ENCODE peak calls at places on chromosomes 4 and X, in nine cellular contexts. U is OCI-LY7, V is HCT116, Z is PC-3, K is neural progenitor cell, L is hepatocyte, A is GM23248, D is MM.1S, S is SK-N-SH. J is an unnamed sample.

GRCh38 chrX:153853902-153854267 is 23.5 kb upstream of the PDZD4 start:
- DNase-seq in U (no peak), V (no peak), Z (no peak), K (no peak), L (no peak), A (no peak), D (no peak), S (no peak), J (no peak)

GRCh38 chr4:172515266-172515879 is 653.2 kb upstream of the GALNT7 start:
- DNase-seq in U (no peak), V (no peak), Z (no peak), K (peak), L (peak), A (no peak), D (no peak), S (no peak), J (peak)

GRCh38 chr4:140137654-140138053 is 16.3 kb downstream of the MAML3 start:
- DNase-seq in U (no peak), V (no peak), Z (peak), K (no peak), L (peak), A (peak), D (no peak), S (no peak), J (peak)

GRCh38 chrX:119512145-119512800 is 44.0 kb downstream of the SLC25A5 start:
- DNase-seq in U (peak), V (peak), Z (peak), K (peak), L (peak), A (peak), D (peak), S (peak), J (peak)

GRCh38 chr4:121380448-121381147 is at the start of gene QRFPR:
- DNase-seq in U (no peak), V (no peak), Z (no peak), K (peak), L (peak), A (peak), D (peak), S (peak), J (peak)

GRCh38 chr4:52617467-52618017 is 41.6 kb downstream of the USP46 start:
- DNase-seq in U (no peak), V (no peak), Z (no peak), K (no peak), L (no peak), A (no peak), D (no peak), S (no peak), J (no peak)

GRCh38 chrX:19579485-19579884 is 64.2 kb upstream of the MAP3K15 start:
- DNase-seq in U (no peak), V (no peak), Z (peak), K (no peak), L (no peak), A (peak), D (no peak), S (no peak), J (no peak)

GRCh38 chrX:150572206-150572605 is 3.8 kb downstream of the MTM1 start:
- DNase-seq in U (no peak), V (no peak), Z (peak), K (no peak), L (no peak), A (peak), D (no peak), S (no peak), J (no peak)

GRCh38 chrX:45505214-45505613 is 304.5 kb upstream of the DIPK2B start:
- DNase-seq in U (no peak), V (no peak), Z (peak), K (no peak), L (no peak), A (peak), D (no peak), S (no peak), J (no peak)

GRCh38 chrX:103585421-103586313 is at the start of gene TCEAL4:
- DNase-seq in U (peak), V (no peak), Z (peak), K (peak), L (peak), A (peak), D (peak), S (peak), J (peak)

GRCh38 chr4:151484396-151485102 is 75.6 kb downstream of the FHIP1A start:
- DNase-seq in U (no peak), V (peak), Z (peak), K (peak), L (peak), A (peak), D (no peak), S (no peak), J (peak)

GRCh38 chrX:132716006-132716405 is 227.2 kb upstream of the MBNL3 start:
- DNase-seq in U (no peak), V (no peak), Z (peak), K (peak), L (no peak), A (peak), D (no peak), S (peak), J (peak)

GRCh38 chr4:118282692-118283091 is 70.1 kb downstream of the PRSS12 start:
- DNase-seq in U (no peak), V (no peak), Z (peak), K (no peak), L (no peak), A (peak), D (no peak), S (no peak), J (no peak)

GRCh38 chr4:51885371-51885770 is 42.4 kb downstream of the DCUN1D4 start:
- DNase-seq in U (peak), V (peak), Z (peak), K (peak), L (peak), A (peak), D (no peak), S (peak), J (peak)

GRCh38 chr4:88958080-88958479 is 98.9 kb downstream of the FAM13A start:
- DNase-seq in U (no peak), V (no peak), Z (no peak), K (no peak), L (no peak), A (no peak), D (no peak), S (no peak), J (peak)

GRCh38 chr4:153276966-153277365 is 67.5 kb upstream of the MND1 start:
- DNase-seq in U (peak), V (no peak), Z (no peak), K (no peak), L (no peak), A (no peak), D (no peak), S (no peak), J (no peak)

GRCh38 chr4:30768278-30768677 is 48.1 kb downstream of the PCDH7 start:
- DNase-seq in U (no peak), V (no peak), Z (no peak), K (no peak), L (no peak), A (no peak), D (no peak), S (no peak), J (no peak)

GRCh38 chr4:182778222-182778982 is 138.8 kb downstream of the DCTD start:
- DNase-seq in U (no peak), V (no peak), Z (peak), K (no peak), L (no peak), A (no peak), D (no peak), S (no peak), J (no peak)

GRCh38 chr4:26648260-26648659 is 64.4 kb downstream of the TBC1D19 start:
- DNase-seq in U (no peak), V (no peak), Z (peak), K (no peak), L (no peak), A (no peak), D (no peak), S (no peak), J (peak)

GRCh38 chrX:107716816-107717700 is 58.5 kb downstream of the TSC22D3 start:
- DNase-seq in U (peak), V (peak), Z (peak), K (peak), L (peak), A (peak), D (peak), S (peak), J (peak)

GRCh38 chr4:46586566-46586965 is 196.6 kb upstream of the GABRA2 start:
- DNase-seq in U (no peak), V (no peak), Z (no peak), K (peak), L (no peak), A (no peak), D (no peak), S (no peak), J (peak)

GRCh38 chrX:124573458-124573857 is 227.1 kb downstream of the SH2D1A start:
- DNase-seq in U (no peak), V (no peak), Z (peak), K (no peak), L (no peak), A (peak), D (no peak), S (no peak), J (no peak)

GRCh38 chrX:12497832-12498591 is 293.2 kb upstream of the PRPS2 start:
- DNase-seq in U (peak), V (no peak), Z (peak), K (peak), L (peak), A (no peak), D (no peak), S (peak), J (peak)

GRCh38 chrX:86148024-86148511 is at the start of gene DACH2:
- DNase-seq in U (no peak), V (no peak), Z (peak), K (peak), L (peak), A (peak), D (peak), S (peak), J (peak)

GRCh38 chrX:6505960-6506359 is 29.0 kb downstream of the VCX3A start:
- DNase-seq in U (no peak), V (no peak), Z (no peak), K (peak), L (no peak), A (no peak), D (no peak), S (no peak), J (no peak)

GRCh38 chr4:111136438-111136837 is 513.6 kb upstream of the PITX2 start:
- DNase-seq in U (no peak), V (peak), Z (peak), K (peak), L (no peak), A (peak), D (no peak), S (no peak), J (peak)

GRCh38 chrX:1283750-1284149 is 15.1 kb downstream of the CSF2RA start:
- DNase-seq in U (no peak), V (no peak), Z (no peak), K (no peak), L (no peak), A (no peak), D (no peak), S (no peak), J (peak)

GRCh38 chrX:155612312-155613224 is at the start of gene TMLHE:
- DNase-seq in U (peak), V (peak), Z (no peak), K (peak), L (peak), A (peak), D (peak), S (peak), J (peak)

GRCh38 chrX:120514236-120514635 is 45.1 kb upstream of the LAMP2 start:
- DNase-seq in U (peak), V (no peak), Z (peak), K (peak), L (peak), A (peak), D (peak), S (peak), J (peak)

DNA sequence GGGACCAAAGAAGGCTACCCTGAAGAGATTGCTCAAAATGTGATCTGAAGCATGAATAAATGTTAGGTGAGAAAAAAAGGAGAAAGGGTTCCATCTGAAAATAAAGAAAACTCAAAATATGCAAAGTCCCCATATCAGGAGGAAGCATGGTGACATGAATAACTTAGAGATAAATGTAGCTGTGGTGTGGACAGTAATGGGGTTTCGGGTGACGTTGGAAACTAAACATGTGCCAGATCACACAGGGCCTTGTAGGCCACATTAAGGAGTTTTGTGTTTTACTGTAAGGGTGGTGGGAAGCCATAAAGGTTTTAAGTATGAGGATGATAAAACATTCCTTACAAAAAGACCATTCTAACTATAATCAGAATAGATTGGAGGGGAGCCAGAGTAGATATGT is 40.3 kb upstream of the ACSL4 start:
- DNase-seq in U (no peak), V (no peak), Z (no peak), K (no peak), L (no peak), A (no peak), D (no peak), S (no peak), J (no peak)
- TF ChIP-seq EZH2phosphoT487 in U (no peak), V (no peak), Z (no peak), K (no peak), L (no peak), A (no peak), D (no peak), S (no peak), J (no peak)

GRCh38 chrX:10904220-10904619 is 206.9 kb upstream of the HCCS start:
- DNase-seq in U (no peak), V (no peak), Z (peak), K (no peak), L (no peak), A (peak), D (no peak), S (no peak), J (no peak)

GRCh38 chrX:10903518-10903917 is 207.6 kb upstream of the HCCS start:
- DNase-seq in U (no peak), V (no peak), Z (no peak), K (no peak), L (no peak), A (no peak), D (no peak), S (no peak), J (no peak)

GRCh38 chrX:10901290-10901633 is 209.9 kb upstream of the HCCS start:
- DNase-seq in U (no peak), V (no peak), Z (no peak), K (no peak), L (no peak), A (no peak), D (peak), S (no peak), J (no peak)

GRCh38 chrX:10902001-10902400 is 209.1 kb upstream of the HCCS start:
- DNase-seq in U (no peak), V (no peak), Z (peak), K (no peak), L (no peak), A (peak), D (no peak), S (no peak), J (no peak)

GRCh38 chrX:10906861-10907260 is 204.3 kb upstream of the HCCS start:
- DNase-seq in U (no peak), V (no peak), Z (no peak), K (no peak), L (no peak), A (peak), D (no peak), S (no peak), J (no peak)
- TF ChIP-seq EZH2phosphoT487 in U (no peak), V (no peak), Z (no peak), K (no peak), L (no peak), A (no peak), D (no peak), S (no peak), J (no peak)

DNA sequence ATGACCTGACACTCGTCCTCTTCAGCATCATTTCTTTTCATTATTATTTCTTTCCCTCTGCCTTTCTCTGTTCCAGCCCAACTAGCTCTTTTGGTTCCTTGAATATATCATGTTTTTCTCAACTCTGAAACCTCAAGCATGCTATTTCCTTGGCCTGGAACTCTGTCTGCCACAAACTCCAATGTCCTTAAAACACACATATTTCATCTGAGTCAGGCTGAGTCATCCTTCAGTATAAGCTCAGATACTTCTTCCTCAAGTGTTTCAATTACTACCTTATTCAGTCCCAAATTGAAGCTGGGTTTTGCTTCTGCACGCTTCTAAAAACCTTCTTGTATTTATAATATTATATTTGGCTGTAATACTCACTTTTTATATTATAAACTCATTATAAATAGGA is 424.2 kb downstream of the PDGFC start:
- DNase-seq in U (no peak), V (no peak), Z (peak), K (no peak), L (peak), A (peak), D (no peak), S (no peak), J (no peak)
- TF ChIP-seq EZH2phosphoT487 in U (no peak), V (no peak), Z (no peak), K (no peak), L (no peak), A (no peak), D (no peak), S (no peak), J (no peak)

DNA sequence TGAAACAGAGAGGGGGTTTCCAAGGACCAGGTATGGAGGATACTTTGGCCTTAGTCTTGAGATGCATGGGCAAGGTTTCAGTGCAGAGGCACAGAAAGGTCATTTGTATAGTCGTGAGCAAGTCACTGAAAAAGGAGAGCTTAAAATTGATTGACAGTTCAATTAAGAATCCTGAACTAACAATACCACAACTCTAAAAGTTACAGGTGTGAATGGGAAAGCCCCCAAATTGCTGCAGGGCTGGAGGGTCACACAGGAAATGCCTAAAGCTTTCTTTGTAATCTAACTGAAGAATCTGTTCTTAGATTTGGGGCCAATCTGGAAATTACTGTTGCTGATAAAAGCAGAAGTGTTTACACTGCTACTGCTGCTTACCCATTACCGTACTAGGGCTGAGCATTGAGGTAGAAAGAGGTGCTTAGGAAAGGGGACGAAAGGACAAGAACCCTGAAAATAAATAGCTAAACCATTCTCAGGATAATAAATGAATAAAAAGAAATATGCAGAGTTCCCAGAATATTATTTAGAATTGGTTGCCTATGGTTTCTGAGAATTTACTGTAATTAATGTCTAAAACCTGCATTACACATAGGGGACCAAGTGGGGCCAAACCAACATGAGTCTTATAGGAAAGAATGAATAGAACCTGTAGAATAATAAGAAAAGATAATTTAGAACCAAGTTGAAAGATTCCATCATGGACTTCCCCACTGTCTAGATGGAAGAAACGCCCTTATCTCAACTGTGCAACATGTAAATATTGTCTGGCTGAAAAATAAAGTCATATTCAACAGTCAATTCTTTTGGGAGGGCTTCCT is 91.9 kb upstream of the PPP1R2C start:
- DNase-seq in U (peak), V (no peak), Z (no peak), K (no peak), L (no peak), A (no peak), D (peak), S (no peak), J (no peak)
- TF ChIP-seq EZH2phosphoT487 in U (no peak), V (no peak), Z (no peak), K (no peak), L (no peak), A (no peak), D (no peak), S (no peak), J (no peak)

DNA sequence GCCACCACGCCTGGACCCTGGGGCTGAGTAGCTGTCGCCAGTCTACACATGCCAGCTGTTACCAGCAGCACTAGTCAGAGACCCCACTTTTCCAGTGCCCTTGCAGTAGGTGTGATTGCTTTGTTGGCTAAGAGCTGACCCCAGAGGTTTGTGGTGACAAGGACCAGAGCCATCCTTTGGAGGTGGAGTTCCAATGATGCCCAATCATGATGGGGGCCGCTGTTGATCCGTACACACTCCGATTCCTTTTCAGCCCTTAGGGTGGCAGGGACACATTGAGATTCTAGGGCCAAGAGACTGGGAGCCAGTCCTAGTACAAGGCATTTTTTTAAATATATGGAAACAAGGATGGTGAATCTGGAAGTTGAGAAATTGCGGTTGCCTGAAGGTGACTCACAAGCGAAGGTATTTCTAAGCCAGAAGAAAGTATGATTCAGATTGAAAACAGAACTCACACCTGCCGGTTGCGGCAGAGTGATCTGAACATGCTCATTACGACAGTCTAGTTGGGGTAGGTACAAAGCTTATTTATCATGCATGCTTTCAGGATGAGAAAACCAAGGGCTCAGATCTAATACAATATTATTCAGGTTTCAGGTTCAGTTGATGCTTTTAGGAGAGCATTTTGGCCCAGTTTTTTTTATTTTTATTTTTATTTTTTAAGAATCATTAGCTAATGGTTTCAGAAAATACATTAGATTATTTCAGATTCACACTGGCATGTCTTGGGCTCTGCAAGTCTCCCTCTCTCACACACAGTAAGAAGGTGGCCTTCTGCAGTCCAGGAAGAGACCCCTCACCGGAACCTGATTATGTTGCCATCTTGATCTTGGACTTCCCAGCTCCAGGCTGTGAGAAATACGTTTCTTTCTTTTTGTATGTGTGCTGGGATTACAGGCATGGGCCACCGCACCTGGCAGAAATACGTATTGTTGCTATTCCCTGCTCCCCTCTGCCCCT is 43.4 kb downstream of the SHROOM2 start:
- DNase-seq in U (no peak), V (peak), Z (peak), K (no peak), L (peak), A (peak), D (peak), S (no peak), J (no peak)
- TF ChIP-seq EZH2phosphoT487 in U (no peak), V (no peak), Z (no peak), K (no peak), L (no peak), A (no peak), D (no peak), S (no peak), J (no peak)

J was measured in GM23338.